ENCODE peak calls at places on chromosome 2, in five cellular contexts. D is H1, C is IMR-90, R is neuronal stem cell, X is mesenchymal stem cell. M is an unnamed sample.

GRCh38 chr2:218995972-218996644 is 2.9 kb upstream of the CRYBA2 start:
- DNase-seq in D (peak), C (peak), R (peak), X (peak), M (peak)

GRCh38 chr2:9405636-9406035 is 17.7 kb downstream of the ITGB1BP1 start:
- DNase-seq in D (no peak), C (peak), R (no peak), X (peak), M (no peak)

GRCh38 chr2:108446703-108447102 is 2.3 kb upstream of the GCC2 start:
- DNase-seq in D (no peak), C (no peak), R (no peak), X (no peak), M (no peak)

GRCh38 chr2:160432633-160433032 is 61.0 kb downstream of the RBMS1 start:
- DNase-seq in D (no peak), C (peak), R (no peak), X (peak), M (no peak)

GRCh38 chr2:126269911-126270310 is 386.0 kb upstream of the GYPC start:
- DNase-seq in D (no peak), C (no peak), R (no peak), X (no peak), M (no peak)

GRCh38 chr2:231223458-231223970 is 25.1 kb downstream of the ARMC9 start:
- DNase-seq in D (no peak), C (peak), R (no peak), X (peak), M (no peak)

GRCh38 chr2:4053769-4054493 is 350.6 kb downstream of the DCDC2C start:
- DNase-seq in D (no peak), C (no peak), R (no peak), X (no peak), M (no peak)

GRCh38 chr2:165790461-165790860 is 3.6 kb downstream of the GALNT3 start:
- DNase-seq in D (no peak), C (peak), R (no peak), X (no peak), M (no peak)

GRCh38 chr2:21289994-21290393 is 166.2 kb downstream of the TDRD15 start:
- DNase-seq in D (no peak), C (peak), R (no peak), X (peak), M (no peak)

GRCh38 chr2:8197101-8197500 is 484.8 kb upstream of the ID2 start:
- DNase-seq in D (no peak), C (peak), R (no peak), X (peak), M (no peak)

GRCh38 chr2:238475571-238475970 is 48.8 kb downstream of the ASB1 start:
- DNase-seq in D (no peak), C (no peak), R (no peak), X (no peak), M (no peak)

DNA sequence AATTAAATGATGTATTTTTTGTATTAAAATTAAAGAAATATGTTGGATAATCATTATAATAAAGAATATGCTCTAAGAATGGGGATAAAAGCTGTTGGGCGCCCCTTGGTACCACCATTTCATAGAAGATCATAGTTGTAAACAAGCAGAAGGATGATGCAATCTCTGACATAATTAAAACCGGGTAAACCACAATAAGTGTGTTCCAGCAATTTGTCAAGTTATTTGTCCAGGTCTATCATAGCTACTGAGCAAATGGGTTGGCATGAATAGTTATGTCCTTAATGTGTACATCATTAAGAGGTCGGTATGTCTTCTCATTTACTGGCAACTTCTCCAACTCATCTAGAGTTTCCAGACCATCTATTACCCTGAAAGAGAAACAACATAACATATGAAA is 6.7 kb upstream of the CLK1 start:
- DNase-seq in D (no peak), C (no peak), R (no peak), X (no peak), M (no peak)
- H2BK15ac ChIP-seq in D (no peak), C (no peak), R (no peak), X (no peak), M (no peak)

GRCh38 chr2:222283634-222284033 is 15.2 kb downstream of the PAX3 start:
- DNase-seq in D (no peak), C (no peak), R (no peak), X (no peak), M (peak)

GRCh38 chr2:222281495-222281894 is 17.3 kb downstream of the PAX3 start:
- DNase-seq in D (no peak), C (no peak), R (no peak), X (no peak), M (no peak)

GRCh38 chr2:222284466-222284865 is 14.3 kb downstream of the PAX3 start:
- DNase-seq in D (no peak), C (no peak), R (no peak), X (no peak), M (no peak)

DNA sequence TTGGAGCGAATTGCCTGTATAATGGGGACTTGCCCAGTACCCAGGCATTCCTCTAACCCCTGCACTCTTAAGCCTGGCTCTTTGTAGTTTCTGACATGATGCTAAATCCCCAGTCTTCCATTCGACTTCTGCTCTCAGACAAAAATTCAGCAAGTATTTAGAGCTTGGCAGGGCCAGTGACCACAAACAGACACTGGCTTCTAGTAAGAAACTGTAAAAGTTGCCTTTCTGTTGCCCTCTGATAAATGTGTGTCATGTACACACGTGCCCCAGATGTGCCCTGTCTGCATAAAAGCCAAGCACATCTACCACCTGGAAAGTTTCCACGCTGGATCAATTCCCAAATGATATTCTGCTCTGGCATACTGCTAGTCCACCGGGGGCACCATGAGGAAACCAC is 18.0 kb downstream of the PAX3 start:
- DNase-seq in D (no peak), C (no peak), R (no peak), X (no peak), M (no peak)
- H3K27ac ChIP-seq in D (no peak), C (no peak), R (no peak), X (no peak), M (no peak)

DNA sequence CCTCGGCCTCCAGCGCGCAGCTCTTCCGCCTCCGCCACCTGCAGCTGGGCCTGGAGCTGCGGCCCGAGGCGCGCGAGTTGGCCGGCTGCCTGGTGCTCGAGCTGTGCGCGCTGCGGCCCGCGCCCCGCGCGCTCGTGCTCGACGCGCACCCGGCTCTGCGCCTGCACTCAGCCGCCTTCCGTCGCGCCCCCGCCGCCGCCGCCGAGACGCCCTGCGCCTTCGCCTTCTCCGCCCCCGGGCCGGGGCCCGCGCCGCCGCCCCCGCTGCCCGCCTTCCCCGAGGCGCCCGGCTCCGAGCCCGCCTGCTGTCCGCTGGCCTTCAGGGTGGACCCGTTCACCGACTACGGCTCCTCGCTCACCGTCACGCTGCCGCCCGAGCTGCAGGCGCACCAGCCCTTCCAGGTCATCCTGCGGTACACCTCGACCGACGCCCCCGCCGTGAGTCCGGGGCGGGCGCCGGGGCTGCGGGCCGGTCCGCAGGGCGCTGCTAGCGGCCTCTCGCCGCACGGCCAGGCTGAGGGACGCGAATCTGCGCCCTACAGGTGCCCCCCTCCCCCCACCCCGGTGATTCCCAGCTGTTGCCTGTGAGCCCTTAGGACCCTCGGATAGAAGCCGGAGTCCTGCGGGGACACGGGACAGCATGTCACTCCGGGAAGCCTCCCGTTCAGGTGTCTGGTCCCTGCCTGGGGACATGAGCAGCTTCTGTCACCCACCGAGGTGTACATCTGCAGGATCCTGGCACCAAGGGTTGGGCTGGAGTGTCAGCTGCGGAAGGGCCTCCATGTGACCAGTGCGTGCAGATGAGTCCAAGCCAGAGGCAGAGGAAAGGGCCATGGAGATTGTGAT is 616 bp downstream of the RNPEPL1 start:
- DNase-seq in D (peak), C (peak), R (no peak), X (peak), M (no peak)
- H4K91ac ChIP-seq in D (no peak), C (peak), R (peak), X (peak), M (no peak)

DNA sequence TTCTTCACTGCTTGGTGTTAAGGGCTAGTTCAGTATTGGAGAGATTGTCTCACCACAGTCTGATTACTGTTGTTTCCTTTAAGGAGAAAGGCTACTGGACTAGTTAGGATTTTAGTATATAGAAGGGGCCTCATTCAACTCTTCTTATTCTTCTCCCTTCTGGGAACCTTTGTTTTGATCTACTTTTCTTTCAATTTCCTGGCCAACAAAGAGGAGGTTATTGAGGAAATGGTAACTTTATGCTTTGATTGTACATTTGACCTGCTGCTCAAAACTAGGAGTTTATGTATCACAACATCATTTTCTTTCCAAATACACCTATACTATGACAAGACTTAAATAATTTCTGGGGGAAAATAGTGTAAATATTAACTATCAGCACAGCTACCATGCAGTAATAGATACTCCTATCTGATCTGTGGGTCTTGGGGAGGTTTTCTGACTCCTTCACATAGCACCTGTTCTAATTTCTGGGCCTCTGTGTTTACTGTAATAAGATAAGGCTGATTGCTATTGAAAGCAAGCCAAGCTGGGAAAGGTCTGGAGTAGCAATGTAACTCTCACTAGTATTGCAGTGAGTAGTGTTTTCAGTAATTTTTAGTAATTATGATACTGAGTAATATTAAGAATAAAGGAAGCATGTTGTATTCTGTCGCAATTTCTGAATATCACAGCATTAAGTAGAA is 395.3 kb downstream of the NUP35 start:
- DNase-seq in D (no peak), C (no peak), R (no peak), X (no peak), M (no peak)
- H2BK15ac ChIP-seq in D (no peak), C (no peak), R (no peak), X (no peak), M (no peak)

DNA sequence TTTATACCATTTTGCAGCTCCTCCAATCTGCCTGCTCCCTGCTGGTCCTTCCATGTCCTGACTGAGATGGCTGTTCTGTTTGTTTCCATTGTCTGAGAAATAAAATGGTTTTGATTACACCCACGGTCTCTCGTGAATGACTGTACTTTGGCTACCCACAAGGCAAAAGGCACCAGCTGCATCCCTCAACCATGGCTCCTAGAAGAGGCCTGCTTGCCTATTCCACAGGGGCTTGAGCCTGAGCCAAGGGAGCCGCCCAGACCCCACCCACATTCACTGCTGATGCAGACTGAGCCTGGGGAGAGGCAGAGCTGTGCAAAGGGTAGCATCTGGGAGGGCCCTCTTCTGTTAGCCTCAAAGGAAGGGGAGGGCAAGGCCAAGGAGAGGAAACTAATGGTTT is 31.1 kb downstream of the MARCHF4 start:
- DNase-seq in D (no peak), C (peak), R (no peak), X (no peak), M (no peak)
- H3K27ac ChIP-seq in D (no peak), C (peak), R (no peak), X (no peak), M (no peak)

GRCh38 chr2:36731941-36732700 is 35.6 kb downstream of the VIT start:
- DNase-seq in D (no peak), C (peak), R (no peak), X (no peak), M (no peak)
- H4K91ac ChIP-seq in D (no peak), C (no peak), R (no peak), X (no peak), M (no peak)

GRCh38 chr2:75637568-75637967 is 9.0 kb upstream of the MRPL19 start:
- DNase-seq in D (no peak), C (no peak), R (no peak), X (no peak), M (no peak)

GRCh38 chr2:75643980-75644379 is 2.6 kb upstream of the MRPL19 start:
- DNase-seq in D (no peak), C (no peak), R (no peak), X (no peak), M (no peak)

GRCh38 chr2:75641587-75641986 is 5.0 kb upstream of the MRPL19 start:
- DNase-seq in D (no peak), C (peak), R (no peak), X (no peak), M (no peak)

GRCh38 chr2:75645643-75646042 is 940 bp upstream of the MRPL19 start:
- DNase-seq in D (no peak), C (no peak), R (no peak), X (no peak), M (no peak)

GRCh38 chr2:75640621-75641121 is 5.9 kb upstream of the MRPL19 start:
- DNase-seq in D (peak), C (peak), R (peak), X (peak), M (peak)
- H2BK15ac ChIP-seq in D (no peak), C (no peak), R (no peak), X (no peak), M (no peak)

DNA sequence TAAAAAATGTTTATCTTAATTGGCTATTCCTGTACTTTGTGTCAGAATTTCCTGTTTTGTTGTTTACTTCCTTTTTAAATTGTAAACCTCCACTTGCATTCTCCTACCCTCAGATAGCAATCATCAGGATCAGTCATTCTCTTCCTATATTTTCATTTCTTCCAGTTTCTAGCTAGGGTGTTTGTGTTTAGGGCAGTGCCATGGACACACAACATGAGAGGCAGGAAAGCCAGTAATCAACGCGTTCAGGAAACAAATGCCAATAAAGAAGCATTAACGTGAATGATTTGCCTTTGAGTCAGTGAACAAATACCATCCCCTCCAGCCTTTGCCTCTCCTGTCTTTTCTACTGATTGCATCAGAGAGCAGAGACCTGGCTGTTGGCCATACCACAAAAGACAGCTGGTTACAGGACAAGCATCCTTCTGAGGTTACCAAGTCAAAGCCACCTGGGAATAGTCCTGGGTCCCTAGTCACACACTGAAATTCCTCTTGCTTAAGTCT is 56.7 kb upstream of the FHL2 start:
- DNase-seq in D (no peak), C (peak), R (no peak), X (peak), M (no peak)
- H3K27ac ChIP-seq in D (no peak), C (no peak), R (no peak), X (peak), M (no peak)

DNA sequence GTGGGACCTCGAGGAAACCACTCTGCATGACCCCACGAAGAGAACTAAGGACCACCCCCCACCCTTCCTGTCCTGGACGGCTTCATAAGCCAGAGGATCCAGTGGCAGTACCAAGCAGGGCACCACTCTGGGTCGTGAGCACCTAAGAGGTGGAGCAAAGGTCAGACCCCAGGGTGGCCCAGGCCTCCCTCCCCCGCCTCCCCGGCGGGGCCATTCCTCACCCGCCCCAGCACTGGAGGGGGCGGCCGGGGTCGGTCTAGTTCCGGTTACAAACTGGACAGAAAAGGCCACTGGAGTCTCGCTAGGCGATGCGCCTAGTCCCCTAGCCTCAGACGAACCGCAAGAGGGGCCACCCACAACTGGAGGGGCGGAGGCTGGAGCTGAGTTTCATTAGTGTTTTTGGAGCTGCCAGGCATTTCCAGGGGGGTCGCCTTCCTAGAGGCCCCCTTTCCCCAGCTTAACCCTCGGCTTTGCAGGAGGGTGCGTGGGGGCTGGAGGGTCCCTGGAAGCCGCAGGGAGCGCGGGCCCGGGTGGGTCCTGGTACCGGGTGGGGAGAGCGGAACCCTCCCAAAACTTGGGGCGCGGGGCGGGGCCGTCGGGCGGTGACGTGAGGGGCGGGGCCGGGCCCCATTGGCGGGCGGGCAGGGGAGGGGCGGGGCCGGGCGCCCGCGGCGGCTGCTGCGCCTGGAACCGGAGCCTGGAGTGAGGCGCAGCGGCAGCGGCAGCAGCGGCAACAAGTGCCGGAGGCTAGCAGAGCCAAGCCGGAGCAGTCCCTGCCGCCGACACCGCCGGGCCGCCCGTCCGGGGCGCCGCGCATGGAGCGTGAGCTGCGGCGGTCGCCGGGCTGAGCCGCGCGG is at the start of gene B3GNT2:
- DNase-seq in D (peak), C (peak), R (peak), X (peak), M (peak)
- H4K91ac ChIP-seq in D (no peak), C (peak), R (no peak), X (peak), M (no peak)